ENCODE peak calls at places on chromosomes 6 and 20, in eight cellular contexts. N is aorta, P is endothelial cell of umbilical vein, G is Peyer's patch, T is ovary, M is PC-9, X is heart left ventricle, O is ascending aorta. H is an unnamed sample.

GRCh38 chr20:1757606-1758507 is 100.3 kb upstream of the SIRPG start:
- DNase-seq in G (no peak), P (no peak), M (no peak), T (no peak), N (no peak), X (no peak), O (no peak), H (no peak)

GRCh38 chr6:133132092-133132491 is 109.1 kb upstream of the EYA4 start:
- DNase-seq in M (no peak), P (no peak), G (no peak), O (no peak), N (no peak), X (no peak), T (no peak), H (no peak)

GRCh38 chr20:9520096-9520495 is 5.7 kb downstream of the LAMP5 start:
- DNase-seq in T (no peak), M (no peak), O (no peak), N (no peak), X (no peak), P (no peak), G (no peak), H (no peak)

GRCh38 chr20:289693-290080 is 863 bp downstream of the C20orf96 start:
- DNase-seq in N (no peak), X (no peak), G (no peak), P (no peak), T (no peak), M (no peak), O (no peak), H (no peak)

GRCh38 chr6:126888727-126889725 is 229.4 kb upstream of the RSPO3 start:
- DNase-seq in M (no peak), N (no peak), O (no peak), P (peak; percentile 81), G (no peak), X (no peak), T (no peak), H (no peak)

GRCh38 chr20:17633221-17633849 is 48.7 kb downstream of the RRBP1 start:
- DNase-seq in N (peak; percentile 42), G (no peak), X (no peak), T (no peak), M (no peak), O (no peak), P (no peak), H (no peak)

GRCh38 chr20:57934007-57934805 is 224.4 kb upstream of the PMEPA1 start:
- DNase-seq in P (no peak), M (no peak), G (no peak), T (no peak), O (no peak), X (no peak), N (no peak), H (no peak)

GRCh38 chr20:34940126-34940525 is 15.5 kb downstream of the GSS start:
- DNase-seq in P (no peak), M (no peak), N (no peak), X (peak; percentile 49), G (no peak), O (no peak), T (no peak), H (no peak)

GRCh38 chr20:58293453-58293852 is 16.1 kb upstream of the RAB22A start:
- DNase-seq in T (no peak), M (no peak), X (no peak), N (no peak), P (no peak), G (no peak), O (no peak), H (peak; percentile 19)

GRCh38 chr6:148649454-148649963 is 97.3 kb upstream of the UST start:
- DNase-seq in T (no peak), O (no peak), M (no peak), X (no peak), N (no peak), P (no peak), G (no peak), H (no peak)

GRCh38 chr6:118306640-118307238 is 241.4 kb upstream of the PLN start:
- DNase-seq in G (no peak), X (no peak), O (no peak), M (no peak), T (no peak), P (no peak), N (no peak), H (no peak)

GRCh38 chr6:135498178-135498841 is 770 bp upstream of the AHI1 start:
- DNase-seq in G (peak; percentile 85), T (peak; percentile 63), X (peak; percentile 62), O (peak; percentile 90), N (peak; percentile 81), M (peak; percentile 57), P (peak; percentile 93), H (peak; percentile 81)

GRCh38 chr20:2108987-2109386 is 7.4 kb downstream of the STK35 start:
- DNase-seq in T (no peak), P (no peak), X (no peak), M (peak; percentile 61), G (no peak), N (no peak), O (no peak), H (peak; percentile 72)

GRCh38 chr6:89924231-89924630 is 30.0 kb downstream of the GJA10 start:
- DNase-seq in G (no peak), X (no peak), M (no peak), N (no peak), O (no peak), P (no peak), T (no peak), H (no peak)

GRCh38 chr20:25389858-25390537 is 637 bp downstream of the ABHD12 start:
- DNase-seq in N (peak; percentile 61), T (peak; percentile 72), X (peak; percentile 49), G (peak; percentile 53), O (peak; percentile 66), M (peak; percentile 32), P (peak; percentile 34), H (no peak)

GRCh38 chr6:100470721-100471120 is 6.0 kb upstream of the SIM1 start:
- DNase-seq in P (no peak), T (no peak), O (no peak), N (no peak), M (no peak), G (no peak), X (no peak), H (no peak)

GRCh38 chr6:100475554-100476325 is 11.0 kb upstream of the SIM1 start:
- DNase-seq in G (no peak), M (peak; percentile 37), T (no peak), X (no peak), P (no peak), O (no peak), N (no peak), H (no peak)

GRCh38 chr6:100468966-100469859 is 4.5 kb upstream of the SIM1 start:
- DNase-seq in P (no peak), N (no peak), T (no peak), M (no peak), G (no peak), O (no peak), X (no peak), H (no peak)

GRCh38 chr6:100472674-100473073 is 8.0 kb upstream of the SIM1 start:
- DNase-seq in P (no peak), N (no peak), M (peak; percentile 34), O (no peak), G (no peak), T (no peak), X (no peak), H (peak; percentile 86)

DNA sequence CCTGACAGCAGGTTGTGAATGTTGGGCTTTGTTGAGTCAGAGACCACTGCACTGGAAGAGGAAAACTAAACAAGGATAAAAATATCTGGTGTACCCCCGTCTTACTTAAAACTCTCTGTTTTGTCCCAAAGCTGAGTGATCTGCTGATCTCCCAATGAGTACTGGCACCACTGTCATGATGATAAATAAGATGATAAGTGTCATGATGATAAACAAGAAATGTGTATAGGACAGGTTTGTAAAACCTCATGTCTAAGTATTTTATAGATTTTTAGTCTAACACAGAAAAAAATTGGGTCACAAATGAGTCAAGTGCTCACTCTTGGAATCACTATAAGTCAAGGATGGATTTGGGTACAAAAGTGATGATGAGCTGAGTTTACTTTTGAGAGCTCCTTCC is 8.5 kb upstream of the SIM1 start:
- DNase-seq in X (no peak), T (no peak), M (no peak), G (no peak), P (no peak), O (no peak), N (no peak), H (no peak)
- H3K27ac ChIP-seq in X (no peak overlapping the region), T (no peak overlapping the region), M (no peak overlapping the region), G (no peak overlapping the region), P (no peak overlapping the region), O (no peak overlapping the region), N (no peak overlapping the region), H (no peak overlapping the region)

DNA sequence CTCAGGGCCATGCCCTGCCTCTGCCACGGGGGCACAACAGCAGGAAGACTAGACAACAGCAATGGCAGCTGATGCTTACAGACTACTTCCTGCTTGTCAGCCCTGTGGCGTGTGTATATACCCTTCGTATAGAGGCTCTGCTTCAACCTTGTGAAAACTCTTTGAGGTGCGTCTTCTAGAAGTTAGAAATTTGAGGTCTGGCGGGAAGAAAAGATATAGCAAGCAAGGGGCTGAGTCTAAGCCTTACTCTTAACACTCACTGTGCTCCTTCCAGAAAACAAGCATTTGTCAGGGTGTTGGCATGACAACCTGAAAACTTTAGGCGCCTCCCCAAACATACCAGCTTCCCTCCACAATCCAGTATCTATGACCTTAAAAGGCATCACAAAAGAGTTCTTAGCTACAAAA is 33.3 kb downstream of the JPH2 start:
- DNase-seq in P (no peak), X (no peak), M (peak; percentile 29), N (no peak), O (peak; percentile 83), T (no peak), G (no peak), H (peak; percentile 62)
- H3K4me1 ChIP-seq in P (no peaks in the 10 kb centered on the region), X (peaks cover 9% of the 10 kb centered on the region), M (peaks cover 32% of the 10 kb centered on the region), N (peaks cover 3% of the 10 kb centered on the region), O (peaks cover 23% of the 10 kb centered on the region), T (no peaks in the 10 kb centered on the region), G (no peaks in the 10 kb centered on the region), H (peaks cover 27% of the 10 kb centered on the region)

GRCh38 chr6:40164345-40164755 is 230.1 kb upstream of the MOCS1 start:
- DNase-seq in X (no peak), P (no peak), N (no peak), T (peak; percentile 15), M (no peak), G (no peak), O (no peak), H (no peak)
- H3K27ac ChIP-seq in X (no peak overlapping the region), P (no peak overlapping the region), N (no peak overlapping the region), T (no peak overlapping the region), M (no peak overlapping the region), G (no peak overlapping the region), O (no peak overlapping the region), H (no peak overlapping the region)

DNA sequence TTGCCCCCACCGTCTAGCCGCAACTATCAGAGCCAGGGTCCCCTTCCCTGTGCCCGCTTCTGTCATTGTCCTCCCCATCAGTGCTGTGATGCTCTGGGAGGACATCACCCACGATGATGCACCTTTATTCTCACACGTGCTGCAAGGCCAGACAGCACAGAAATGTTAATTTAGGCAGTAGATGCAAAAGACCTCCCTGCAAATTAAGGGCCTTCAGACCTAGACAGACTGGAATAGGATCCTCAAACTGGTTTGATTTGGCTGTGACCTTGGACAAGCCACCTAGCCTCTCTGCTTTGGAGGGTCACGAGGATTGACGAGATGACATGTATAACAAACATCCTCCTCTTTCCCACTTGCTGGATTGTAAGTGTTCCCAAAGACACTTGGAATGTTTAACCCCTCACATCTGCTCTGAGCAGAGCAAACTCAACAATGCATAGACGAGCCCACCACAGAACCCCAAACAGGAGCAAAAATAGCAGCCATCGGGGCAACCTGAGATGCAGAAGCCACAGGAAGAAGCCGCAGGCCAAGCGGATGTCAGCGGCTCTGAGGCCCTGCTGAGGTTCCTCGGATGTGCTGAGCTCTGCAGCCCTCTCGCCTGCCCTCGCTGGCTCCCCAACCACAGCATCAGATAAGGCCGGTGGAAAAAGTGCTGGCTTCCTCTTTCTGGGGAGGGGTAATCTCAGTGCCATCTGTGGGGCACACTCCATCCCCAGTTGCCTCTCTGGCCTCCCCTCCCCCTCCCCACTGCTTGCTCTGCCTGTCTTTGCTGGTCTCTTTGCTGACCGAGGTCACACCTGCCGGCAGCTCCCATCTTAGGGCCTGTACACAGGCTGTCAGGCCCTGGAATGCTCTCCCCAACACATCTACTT is 35.3 kb downstream of the TOX2 start:
- DNase-seq in G (peak; percentile 89), P (no peak), T (no peak), M (peak; percentile 59), X (peak; percentile 38), O (no peak), N (peak; percentile 64), H (no peak)
- H3K4me1 ChIP-seq in G (no peaks in the 10 kb centered on the region), P (peaks cover 17% of the 10 kb centered on the region), T (peaks cover 4% of the 10 kb centered on the region), M (peaks cover 47% of the 10 kb centered on the region), X (no peaks in the 10 kb centered on the region), O (no peaks in the 10 kb centered on the region), N (peaks cover under 1% of the 10 kb centered on the region), H (peaks cover 15% of the 10 kb centered on the region)

H was measured in foreskin keratinocyte.